ENCODE peak calls at places on chromosomes 4 and X, in seven cellular contexts. E, G, N, B, R, C and H are unnamed samples.

GRCh38 chr4:156595041-156595440 is 376.6 kb downstream of the PDGFC start:
- DNase-seq in E (no peak), G (no peak), N (no peak), B (no peak), R (no peak), C (no peak), H (no peak)

GRCh38 chr4:145196747-145197146 is 16.4 kb upstream of the OTUD4 start:
- DNase-seq in E (no peak), G (no peak), N (no peak), B (no peak), R (no peak), C (no peak), H (no peak)

GRCh38 chr4:54898163-54898562 is 227.2 kb downstream of the KDR start:
- DNase-seq in E (no peak), G (no peak), N (no peak), B (no peak), R (no peak), C (no peak), H (no peak)

GRCh38 chr4:2081540-2081939 is 22.4 kb downstream of the NAT8L start:
- DNase-seq in E (no peak), G (no peak), N (no peak), B (no peak), R (no peak), C (no peak), H (no peak)

GRCh38 chrX:19810370-19810769 is 77.0 kb downstream of the SH3KBP1 start:
- DNase-seq in E (no peak), G (no peak), N (no peak), B (no peak), R (no peak), C (no peak), H (no peak)

GRCh38 chrX:109373468-109373867 is 108.4 kb downstream of the GUCY2F start:
- DNase-seq in E (no peak), G (no peak), N (no peak), B (no peak), R (no peak), C (no peak), H (no peak)

GRCh38 chr4:172996571-172997216 is 171.9 kb upstream of the GALNT7 start:
- DNase-seq in E (no peak), G (no peak), N (no peak), B (no peak), R (no peak), C (peak; percentile 10), H (no peak)

GRCh38 chr4:109207060-109207459 is 95.4 kb downstream of the COL25A1 start:
- DNase-seq in E (no peak), G (no peak), N (no peak), B (no peak), R (no peak), C (no peak), H (no peak)

GRCh38 chr4:80017125-80017854 is 55.7 kb downstream of the ANTXR2 start:
- DNase-seq in E (no peak), G (no peak), N (no peak), B (no peak), R (no peak), C (no peak), H (no peak)

GRCh38 chrX:3815896-3816664 is 102.6 kb upstream of the PRKX start:
- DNase-seq in E (peak; percentile 70), G (no peak), N (peak; percentile 39), B (peak; percentile 8), R (peak; percentile 1), C (peak; percentile 28), H (peak; percentile 43)

GRCh38 chrX:149491812-149492211 is 13.3 kb downstream of the IDS start:
- DNase-seq in E (no peak), G (no peak), N (no peak), B (no peak), R (no peak), C (no peak), H (no peak)

GRCh38 chr4:185811509-185812364 is at the start of gene SORBS2:
- DNase-seq in E (peak; percentile 77), G (no peak), N (no peak), B (peak; percentile 67), R (no peak), C (no peak), H (peak; percentile 49)